ENCODE peak calls at places on chromosomes 12 and 14, in nine cellular contexts. J, Q, X, D, B, V, O, L and H are unnamed samples. For H3K27me3, the result is how much of the 10 kb centered on the place peaks cover.

GRCh38 chr14:100640481-100641273 is 53.5 kb upstream of the BEGAIN start:
- DNase-seq in B (no peak), Q (no peak), J (no peak), X (no peak), V (no peak), D (no peak), O (no peak), L (no peak), H (peak)

GRCh38 chr12:56377310-56377988 is 14.8 kb upstream of the APOF start:
- DNase-seq in B (no peak), X (peak), O (no peak), J (peak), V (no peak), D (no peak), L (no peak), Q (no peak), H (no peak)

GRCh38 chr14:73014105-73014504 is 12.8 kb downstream of the ZFYVE1 start:
- DNase-seq in Q (no peak), D (no peak), V (no peak), B (no peak), L (no peak), X (no peak), O (no peak), J (no peak), H (peak)

GRCh38 chr12:100717733-100718067 is 76.9 kb upstream of the ANO4 start:
- DNase-seq in V (no peak), O (no peak), L (peak), Q (no peak), B (no peak), X (no peak), D (no peak), J (peak), H (no peak)

GRCh38 chr12:63103489-63104131 is 47.4 kb downstream of the AVPR1A start:
- DNase-seq in B (no peak), D (no peak), Q (no peak), O (no peak), J (peak), V (no peak), X (peak), L (peak), H (no peak)

GRCh38 chr14:96117101-96117897 is 78.1 kb downstream of the C14orf132 start:
- DNase-seq in X (peak), D (no peak), V (no peak), L (no peak), O (peak), J (no peak), B (no peak), Q (no peak), H (no peak)

GRCh38 chr12:76556373-76556772 is 3.2 kb downstream of the OSBPL8 start:
- DNase-seq in L (no peak), V (no peak), D (no peak), X (no peak), B (no peak), Q (no peak), O (no peak), J (no peak), H (no peak)

GRCh38 chr12:26874501-26875296 is 41.7 kb upstream of the ITPR2 start:
- DNase-seq in J (no peak), V (peak), O (no peak), L (no peak), X (no peak), D (no peak), B (no peak), Q (no peak), H (peak)

GRCh38 chr14:104355949-104356737 is 217.8 kb downstream of the KIF26A start:
- DNase-seq in O (no peak), L (no peak), D (peak), X (no peak), Q (no peak), V (no peak), B (no peak), J (no peak), H (no peak)

GRCh38 chr14:102591944-102592772 is at the start of gene RCOR1:
- DNase-seq in J (peak), X (peak), D (peak), V (peak), O (peak), B (peak), Q (peak), L (peak), H (peak)

GRCh38 chr12:2396448-2396871 is 343.7 kb downstream of the CACNA1C start:
- DNase-seq in V (peak), L (no peak), Q (peak), O (peak), B (no peak), J (no peak), D (peak), X (no peak), H (no peak)

GRCh38 chr12:105113094-105113493 is 5.6 kb downstream of the WASHC4 start:
- DNase-seq in J (no peak), L (no peak), O (no peak), B (no peak), D (no peak), X (no peak), Q (no peak), V (no peak), H (no peak)

GRCh38 chr12:64598831-64599230 is 11.5 kb upstream of the RASSF3 start:
- DNase-seq in O (no peak), Q (no peak), X (no peak), B (no peak), L (no peak), D (no peak), J (no peak), V (no peak), H (no peak)

GRCh38 chr14:101757839-101758211 is 3.7 kb upstream of the PPP2R5C start:
- DNase-seq in O (no peak), L (no peak), B (no peak), D (no peak), V (no peak), Q (no peak), J (no peak), X (no peak), H (no peak)

GRCh38 chr14:93748208-93749080 is 39.8 kb downstream of the PRIMA1 start:
- DNase-seq in J (no peak), D (no peak), L (peak), B (no peak), Q (no peak), O (no peak), V (no peak), X (no peak), H (no peak)

GRCh38 chr12:50021071-50021470 is 4.2 kb downstream of the RACGAP1 start:
- DNase-seq in V (no peak), O (no peak), Q (no peak), B (no peak), J (no peak), X (no peak), L (no peak), D (no peak), H (no peak)

GRCh38 chr14:52355016-52355430 is 40.9 kb downstream of the PTGER2 start:
- DNase-seq in J (no peak), B (peak), D (no peak), V (no peak), O (no peak), X (peak), L (no peak), Q (no peak), H (no peak)

GRCh38 chr14:75430106-75430505 is 2.3 kb downstream of the JDP2 start:
- DNase-seq in L (no peak), D (peak), J (no peak), V (no peak), O (no peak), Q (peak), X (peak), B (no peak), H (no peak)
- H3K4me3 ChIP-seq in L (no peak), D (peak), J (peak), V (no peak), O (peak), Q (no peak), X (peak), B (peak), H (no peak)

DNA sequence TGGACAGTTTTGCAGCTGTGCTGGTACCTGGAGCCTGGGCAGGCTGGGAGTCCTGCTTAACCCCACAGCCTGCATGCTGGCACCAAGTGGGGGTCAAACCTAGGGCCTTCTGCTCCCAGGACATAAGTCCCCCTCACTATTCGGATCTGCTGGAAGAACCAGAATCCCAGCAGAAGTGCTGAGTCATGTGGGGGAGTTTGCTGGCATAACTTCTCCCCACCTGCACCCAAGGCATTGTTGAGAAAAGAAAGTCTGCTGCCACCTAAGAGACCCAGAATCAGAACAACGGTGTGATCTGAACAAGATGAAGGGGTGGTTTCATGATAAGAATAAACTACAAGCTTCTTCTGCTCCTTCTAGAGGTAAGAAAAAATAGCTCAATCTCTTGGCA is 102.7 kb downstream of the RBM19 start:
- DNase-seq in L (no peak), X (no peak), D (no peak), O (no peak), Q (no peak), J (no peak), V (no peak), B (no peak), H (no peak)
- H3K27me3 ChIP-seq in L (under half), X (under half), D (under half), O (under half), Q (under half), J (under half), V (under half), B (under half), H (under half)

DNA sequence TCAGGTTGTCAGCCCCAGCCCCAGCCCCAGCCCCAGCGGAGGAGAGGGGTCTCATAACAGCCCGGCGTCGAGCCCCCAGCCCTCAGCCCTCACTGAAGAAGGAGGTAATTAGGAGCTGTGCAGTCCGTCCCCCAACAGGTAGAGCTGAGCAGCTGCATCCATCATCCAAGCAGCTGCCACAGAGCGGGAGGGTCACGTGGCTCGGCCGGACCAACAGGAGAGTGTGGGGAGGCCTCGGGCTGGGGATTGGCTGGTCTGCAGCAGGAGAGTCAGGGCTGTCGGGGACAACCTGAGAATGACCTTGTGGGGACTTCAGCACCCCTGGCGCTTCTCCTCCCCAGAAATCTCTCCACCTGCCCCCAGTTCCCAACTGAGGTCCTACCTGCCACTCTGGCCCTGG is 29.6 kb downstream of the SMUG1 start:
- DNase-seq in L (peak), B (no peak), Q (no peak), V (peak), X (peak), O (no peak), D (no peak), J (peak), H (peak)
- TF ChIP-seq CTCF in L (no peak), B (no peak), Q (no peak), V (no peak), X (no peak), O (no peak), D (no peak), J (no peak), H (peak)

DNA sequence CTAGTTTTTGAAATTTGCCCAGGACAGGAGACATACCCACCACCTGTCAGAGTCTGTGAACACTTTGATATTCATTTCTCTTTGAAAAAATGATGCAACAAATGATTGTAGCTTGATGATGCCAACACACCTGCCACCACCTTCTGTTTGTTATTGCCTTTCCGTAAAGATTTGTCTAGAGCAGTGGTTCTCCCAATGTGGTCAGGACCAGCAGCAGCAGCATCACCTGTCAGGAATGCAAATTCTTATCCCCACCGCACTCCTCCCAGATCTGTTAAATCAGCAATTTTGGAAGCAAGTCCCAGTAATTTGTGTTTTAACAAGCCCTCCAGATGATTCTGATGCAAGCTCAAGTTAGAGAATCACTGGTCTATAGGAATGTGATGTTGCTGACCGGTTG is 9.9 kb downstream of the CCDC175 start:
- DNase-seq in Q (no peak), B (no peak), O (no peak), L (no peak), J (no peak), X (no peak), V (no peak), D (no peak), H (no peak)
- H3K4me3 ChIP-seq in Q (no peak), B (no peak), O (no peak), L (no peak), J (no peak), X (no peak), V (no peak), D (no peak), H (no peak)

DNA sequence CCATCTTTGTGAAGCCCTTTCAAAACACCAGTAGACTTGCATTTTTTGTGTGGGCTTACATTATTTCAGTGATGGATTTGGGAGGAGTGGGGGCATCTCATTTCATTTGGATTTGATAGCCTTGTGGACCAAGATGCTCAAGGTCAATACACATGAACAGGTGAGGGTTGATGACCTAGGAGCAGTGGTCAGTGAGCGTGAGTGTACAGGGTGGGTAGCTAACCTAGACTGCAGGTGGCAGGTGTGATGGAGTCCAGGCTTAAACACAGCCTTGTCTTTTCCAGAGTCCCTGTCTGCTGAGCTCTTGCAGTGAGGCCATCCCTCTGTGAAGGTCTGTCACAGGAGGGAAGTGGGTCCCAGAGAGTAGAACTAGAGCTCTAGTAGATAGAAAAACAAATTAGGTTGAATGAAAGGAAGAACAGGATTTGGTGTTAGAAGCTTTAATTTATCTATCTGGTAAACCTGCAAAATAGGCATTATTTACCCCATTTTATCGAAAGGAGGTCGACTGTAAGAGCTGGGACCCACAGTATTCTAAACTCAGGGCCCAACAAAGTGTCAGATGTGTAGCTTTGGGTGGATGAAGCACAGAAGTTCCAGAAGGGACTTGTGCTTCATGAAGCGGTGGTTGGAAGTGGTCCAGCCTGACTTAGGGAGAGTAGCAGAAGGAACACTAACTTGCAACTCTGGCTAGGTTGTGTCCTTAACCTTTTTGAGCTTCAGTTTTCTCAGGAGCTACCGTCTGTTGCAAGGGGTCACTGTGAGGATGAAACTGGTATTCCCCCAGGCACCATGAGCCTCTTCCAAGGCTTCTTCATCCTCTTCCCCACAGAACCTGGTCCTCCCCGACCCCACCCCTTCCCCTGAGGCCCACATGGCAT is 18.2 kb downstream of the RPS6KL1 start:
- DNase-seq in Q (peak), X (no peak), O (no peak), B (no peak), V (peak), D (no peak), J (no peak), L (no peak), H (no peak)
- H3K27me3 ChIP-seq in Q (under half), X (under half), O (under half), B (under half), V (under half), D (under half), J (under half), L (under half), H (under half)

DNA sequence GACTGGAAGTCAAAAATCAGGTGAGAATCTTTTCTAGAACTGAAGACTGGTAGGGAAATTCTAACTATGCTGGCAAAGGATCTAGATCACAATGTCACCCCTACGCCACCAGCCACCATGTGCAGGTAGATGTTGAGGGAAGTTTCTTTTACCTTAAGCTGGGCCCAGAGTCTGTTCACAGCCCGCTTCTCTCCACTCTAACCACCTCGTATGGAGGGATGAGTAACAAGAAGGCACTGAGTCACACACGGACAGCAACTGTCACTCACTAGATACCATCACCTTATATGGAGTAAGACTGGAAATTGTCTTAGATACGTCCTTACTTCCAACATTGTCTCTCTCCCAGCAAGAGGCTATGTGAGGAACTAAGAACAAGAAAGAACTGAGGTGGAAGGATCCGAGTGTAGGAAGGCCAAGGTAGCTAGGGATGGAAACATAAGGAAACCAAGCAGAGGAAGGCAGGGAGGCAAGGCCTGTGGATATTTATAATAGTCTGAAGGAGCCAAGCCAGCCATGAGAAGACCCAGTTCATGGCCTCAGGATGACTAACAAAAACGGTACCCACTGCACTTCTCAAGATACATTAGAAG is 15.4 kb downstream of the REM2 start:
- DNase-seq in X (no peak), L (no peak), J (no peak), V (no peak), D (peak), Q (no peak), B (peak), O (no peak), H (no peak)
- TF ChIP-seq CTCF in X (no peak), L (no peak), J (no peak), V (no peak), D (no peak), Q (no peak), B (no peak), O (no peak), H (no peak)

GRCh38 chr12:122872815-122873361 is 23.0 kb downstream of the VPS37B start:
- DNase-seq in O (no peak), Q (no peak), B (no peak), J (no peak), V (no peak), X (no peak), D (peak), L (no peak), H (no peak)
- H3K4me3 ChIP-seq in O (no peak), Q (no peak), B (no peak), J (no peak), V (no peak), X (no peak), D (no peak), L (no peak), H (no peak)